ENCODE peak calls at places on chromosomes 7 and 10, in four cellular contexts. One of them, this sample, is unnamed.

GRCh38 chr7:31108097-31108657 is 56.1 kb downstream of the ADCYAP1R1 start:
- DNase-seq in AG08395: no peak
- DNase-seq in NCI-H1105 treated with DMSO at 0.1 percent for 48 hours: no peak
- DNase-seq in stimulated activated CD4-positive, alpha-beta T cell treated with anti-CD3 and anti-CD28 coated beads, Interleukin-2, amount 100 ng/mL, for 48 hours: no peak
- DNase-seq in this sample: no peak

GRCh38 chr10:63145782-63146181 is 12.7 kb downstream of the NRBF2 start:
- DNase-seq in stimulated activated CD4-positive, alpha-beta T cell treated with anti-CD3 and anti-CD28 coated beads, Interleukin-2, amount 100 ng/mL, for 48 hours: no peak
- DNase-seq in AG08395: peak
- DNase-seq in NCI-H1105 treated with DMSO at 0.1 percent for 48 hours: no peak
- DNase-seq in this sample: peak

GRCh38 chr10:133350950-133351329 is 3.8 kb downstream of the PRAP1 start:
- DNase-seq in NCI-H1105 treated with DMSO at 0.1 percent for 48 hours: no peak
- DNase-seq in AG08395: no peak
- DNase-seq in stimulated activated CD4-positive, alpha-beta T cell treated with anti-CD3 and anti-CD28 coated beads, Interleukin-2, amount 100 ng/mL, for 48 hours: no peak
- DNase-seq in this sample: peak

GRCh38 chr7:105656922-105657521 is 75.7 kb upstream of the EFCAB10 start:
- DNase-seq in AG08395: peak
- DNase-seq in NCI-H1105 treated with DMSO at 0.1 percent for 48 hours: peak
- DNase-seq in stimulated activated CD4-positive, alpha-beta T cell treated with anti-CD3 and anti-CD28 coated beads, Interleukin-2, amount 100 ng/mL, for 48 hours: peak
- DNase-seq in this sample: no peak

GRCh38 chr7:23742051-23742450 is 32.0 kb downstream of the STK31 start:
- DNase-seq in stimulated activated CD4-positive, alpha-beta T cell treated with anti-CD3 and anti-CD28 coated beads, Interleukin-2, amount 100 ng/mL, for 48 hours: no peak
- DNase-seq in AG08395: no peak
- DNase-seq in NCI-H1105 treated with DMSO at 0.1 percent for 48 hours: no peak
- DNase-seq in this sample: no peak

GRCh38 chr10:60185426-60185825 is 204.2 kb downstream of the ANK3 start:
- DNase-seq in stimulated activated CD4-positive, alpha-beta T cell treated with anti-CD3 and anti-CD28 coated beads, Interleukin-2, amount 100 ng/mL, for 48 hours: no peak
- DNase-seq in NCI-H1105 treated with DMSO at 0.1 percent for 48 hours: no peak
- DNase-seq in AG08395: no peak
- DNase-seq in this sample: no peak

GRCh38 chr10:28947209-28947608 is 269.9 kb downstream of the BAMBI start:
- DNase-seq in AG08395: no peak
- DNase-seq in stimulated activated CD4-positive, alpha-beta T cell treated with anti-CD3 and anti-CD28 coated beads, Interleukin-2, amount 100 ng/mL, for 48 hours: no peak
- DNase-seq in NCI-H1105 treated with DMSO at 0.1 percent for 48 hours: no peak
- DNase-seq in this sample: no peak

GRCh38 chr7:101534015-101534803 is 94.9 kb downstream of the MYL10 start:
- DNase-seq in AG08395: no peak
- DNase-seq in NCI-H1105 treated with DMSO at 0.1 percent for 48 hours: no peak
- DNase-seq in stimulated activated CD4-positive, alpha-beta T cell treated with anti-CD3 and anti-CD28 coated beads, Interleukin-2, amount 100 ng/mL, for 48 hours: no peak
- DNase-seq in this sample: no peak

GRCh38 chr7:140697447-140698143 is 1.1 kb downstream of the NDUFB2 start:
- DNase-seq in NCI-H1105 treated with DMSO at 0.1 percent for 48 hours: no peak
- DNase-seq in stimulated activated CD4-positive, alpha-beta T cell treated with anti-CD3 and anti-CD28 coated beads, Interleukin-2, amount 100 ng/mL, for 48 hours: no peak
- DNase-seq in AG08395: peak
- DNase-seq in this sample: peak

GRCh38 chr10:68560201-68560915 is at the start of gene TET1:
- DNase-seq in NCI-H1105 treated with DMSO at 0.1 percent for 48 hours: peak
- DNase-seq in stimulated activated CD4-positive, alpha-beta T cell treated with anti-CD3 and anti-CD28 coated beads, Interleukin-2, amount 100 ng/mL, for 48 hours: peak
- DNase-seq in AG08395: peak
- DNase-seq in this sample: peak

GRCh38 chr10:7787857-7788639 is at the start of the genes ATP5F1C and KIN:
- DNase-seq in stimulated activated CD4-positive, alpha-beta T cell treated with anti-CD3 and anti-CD28 coated beads, Interleukin-2, amount 100 ng/mL, for 48 hours: peak
- DNase-seq in NCI-H1105 treated with DMSO at 0.1 percent for 48 hours: peak
- DNase-seq in AG08395: peak
- DNase-seq in this sample: peak